ENCODE peak calls at places on chromosome 21, in four cellular contexts. S, I, Q and N are unnamed samples.
A peak's percentile ranks its signal among the peaks of the same experiment; 100 is the strongest.

GRCh38 chr21:27582946-27583270 is 616.0 kb upstream of the ADAMTS5 start:
- DNase-seq in S (no peak), I (no peak), Q (no peak), N (no peak)

GRCh38 chr21:32412998-32413504 is 545 bp downstream of the EVA1C start:
- DNase-seq in S (no peak), I (no peak), Q (no peak), N (peak; percentile 19)

GRCh38 chr21:31198575-31198974 is 145.5 kb downstream of the TIAM1 start:
- DNase-seq in S (peak; percentile 52), I (no peak), Q (no peak), N (no peak)

GRCh38 chr21:36788116-36788515 is 89.2 kb downstream of the SIM2 start:
- DNase-seq in S (no peak), I (no peak), Q (no peak), N (no peak)

GRCh38 chr21:24824209-24824608 is 783.1 kb downstream of the MRPL39 start:
- DNase-seq in S (no peak), I (no peak), Q (no peak), N (no peak)

GRCh38 chr21:29523646-29524045 is 224.9 kb downstream of the BACH1 start:
- DNase-seq in S (no peak), I (no peak), Q (no peak), N (no peak)

GRCh38 chr21:16709866-16710550 is 802.8 kb upstream of the CXADR start:
- DNase-seq in S (no peak), I (no peak), Q (no peak), N (no peak)

GRCh38 chr21:26070822-26071425 is 99.6 kb downstream of the APP start:
- DNase-seq in S (no peak), I (no peak), Q (no peak), N (no peak)

GRCh38 chr21:31410763-31411278 is 66.8 kb upstream of the TIAM1 start:
- DNase-seq in S (no peak), I (no peak), Q (no peak), N (no peak)

GRCh38 chr21:36630485-36631206 is 68.3 kb upstream of the SIM2 start:
- DNase-seq in S (peak; percentile 86), I (peak; percentile 96), Q (no peak), N (peak; percentile 91)

GRCh38 chr21:46128106-46128982 is 27.0 kb downstream of the FTCD start:
- DNase-seq in S (no peak), I (no peak), Q (no peak), N (no peak)

GRCh38 chr21:46127239-46128105 is 27.9 kb downstream of the FTCD start:
- DNase-seq in S (no peak), I (peak; percentile 38), Q (no peak), N (peak; percentile 9)

GRCh38 chr21:46124926-46125845 is 27.3 kb downstream of the COL6A2 start:
- DNase-seq in S (no peak), I (peak; percentile 41), Q (no peak), N (peak; percentile 5)

GRCh38 chr21:46125846-46126301 is 28.0 kb downstream of the COL6A2 start:
- DNase-seq in S (no peak), I (peak; percentile 36), Q (no peak), N (peak; percentile 5)

DNA sequence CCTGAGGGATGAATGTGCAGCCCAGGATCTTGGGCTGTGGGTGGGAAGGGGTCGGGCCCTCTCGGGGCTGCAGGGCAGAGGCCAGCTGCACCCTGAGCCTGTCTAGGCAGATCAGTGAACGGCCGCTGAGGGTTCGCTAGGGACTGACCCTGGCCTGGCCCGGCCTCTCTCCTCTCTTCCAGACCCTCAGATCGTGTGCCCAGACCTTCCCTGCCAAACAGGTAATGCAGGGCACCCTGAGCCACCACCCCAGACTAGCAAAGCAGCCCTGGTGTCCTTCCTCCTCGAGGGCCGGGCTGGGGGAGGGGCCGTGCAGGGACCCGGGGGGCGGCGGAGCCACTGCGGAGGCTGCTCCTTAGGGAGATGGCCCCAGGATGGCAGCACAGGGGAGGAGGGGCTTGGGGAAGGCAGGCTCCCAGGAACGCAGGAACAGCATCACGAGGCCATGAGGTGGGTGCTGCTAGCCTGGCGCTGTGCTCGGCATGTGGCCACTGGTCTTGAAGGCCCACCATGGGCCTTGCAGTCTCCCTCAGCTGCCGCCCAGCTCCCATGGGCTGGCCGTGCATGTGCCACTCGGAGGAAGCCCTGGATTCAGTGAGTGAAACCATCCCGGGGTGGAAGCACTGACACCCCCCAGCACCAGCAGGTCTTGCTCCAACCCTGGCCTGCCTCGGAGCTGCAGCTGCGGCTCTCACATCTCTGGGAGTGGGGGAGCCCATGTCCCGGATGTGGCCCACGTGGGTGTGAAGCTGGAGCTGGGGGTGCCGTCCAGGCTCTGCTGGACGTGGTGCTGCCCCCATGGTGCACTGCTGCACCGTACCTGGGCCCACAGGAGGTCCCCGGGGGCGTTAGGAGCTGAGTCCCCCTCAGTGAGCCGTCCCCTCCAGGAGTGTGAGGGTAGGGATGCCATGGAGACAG is 28.7 kb downstream of the COL6A2 start:
- DNase-seq in S (no peak), I (peak; percentile 39), Q (no peak), N (peak; percentile 8)
- TF ChIP-seq USF2 in S (no peak), I (no peak), Q (no peak), N (no peak)

DNA sequence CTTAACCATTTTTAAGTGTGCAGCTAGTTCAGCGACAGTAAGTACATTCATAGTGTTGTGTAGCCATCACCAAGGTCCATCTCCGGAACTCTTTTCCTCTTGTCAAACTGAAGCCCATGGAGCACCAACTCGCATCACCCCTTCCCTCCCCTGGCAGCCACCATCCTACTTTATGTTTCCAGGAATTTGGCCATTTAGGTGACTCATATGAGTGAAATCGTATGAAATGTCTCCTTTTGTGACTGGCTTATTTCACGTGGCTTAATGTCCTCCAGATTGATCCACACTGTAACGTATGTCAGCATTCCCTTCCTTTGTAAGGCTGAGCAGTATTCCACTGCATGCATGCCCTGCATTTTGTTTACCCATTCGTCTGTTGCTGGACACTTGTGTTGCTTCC is 2.5 kb downstream of the COL6A2 start:
- DNase-seq in S (no peak), I (no peak), Q (no peak), N (no peak)
- TF ChIP-seq CREB1 in S (no peak), I (no peak), Q (no peak), N (no peak)

GRCh38 chr21:14545906-14546480 is at the start of gene SAMSN1:
- DNase-seq in S (peak; percentile 60), I (no peak), Q (peak; percentile 78), N (no peak)
- TF ChIP-seq USF2 in S (no peak), I (no peak), Q (no peak), N (no peak)

GRCh38 chr21:41189147-41189538 is 21.2 kb downstream of the BACE2 start:
- DNase-seq in S (no peak), I (no peak), Q (no peak), N (no peak)
- TF ChIP-seq CREB1 in S (no peak), I (no peak), Q (no peak), N (no peak)

GRCh38 chr21:33950425-33951079 is 34.9 kb upstream of the ATP5PO start:
- DNase-seq in S (no peak), I (peak; percentile 34), Q (no peak), N (no peak)

GRCh38 chr21:33948951-33949444 is 33.4 kb upstream of the ATP5PO start:
- DNase-seq in S (no peak), I (peak; percentile 45), Q (no peak), N (no peak)

GRCh38 chr21:33949516-33950424 is 34.2 kb upstream of the ATP5PO start:
- DNase-seq in S (no peak), I (peak; percentile 29), Q (peak; percentile 76), N (no peak)

GRCh38 chr21:33947451-33948095 is 32.0 kb upstream of the ATP5PO start:
- DNase-seq in S (peak; percentile 86), I (peak; percentile 46), Q (peak; percentile 83), N (peak; percentile 62)

GRCh38 chr21:33948096-33948950 is 32.7 kb upstream of the ATP5PO start:
- DNase-seq in S (peak; percentile 66), I (peak; percentile 75), Q (peak; percentile 89), N (peak; percentile 75)
- TF ChIP-seq USF2 in S (no peak), I (no peak), Q (no peak), N (no peak)

GRCh38 chr21:43271452-43272020 is 102.7 kb downstream of the CRYAA start:
- DNase-seq in S (no peak), I (no peak), Q (no peak), N (no peak)

GRCh38 chr21:43273016-43273707 is 104.4 kb downstream of the CRYAA start:
- DNase-seq in S (no peak), I (no peak), Q (no peak), N (no peak)

GRCh38 chr21:43273708-43274021 is 104.9 kb downstream of the CRYAA start:
- DNase-seq in S (no peak), I (no peak), Q (no peak), N (no peak)

GRCh38 chr21:43274022-43274945 is 105.5 kb downstream of the CRYAA start:
- DNase-seq in S (no peak), I (no peak), Q (no peak), N (no peak)

GRCh38 chr21:43272591-43272990 is 103.8 kb downstream of the CRYAA start:
- DNase-seq in S (no peak), I (no peak), Q (no peak), N (no peak)
- TF ChIP-seq CREB1 in S (no peak), I (no peak), Q (no peak), N (no peak)

GRCh38 chr21:45554477-45555175 is 12.4 kb upstream of the SLC19A1 start:
- DNase-seq in S (peak; percentile 93), I (peak; percentile 94), Q (peak; percentile 23), N (peak; percentile 80)
- TF ChIP-seq USF2 in S (no peak), I (no peak), Q (no peak), N (no peak)